ENCODE peak calls at places on chromosomes 6 and 20, in five cellular contexts. One of them, this sample, is unnamed.

GRCh38 chr6:19991176-19991575 is 154.0 kb downstream of the ID4 start:
- DNase-seq in left cardiac atrium: no peak
- DNase-seq in NCI-H774: no peak
- DNase-seq in NCI-H1092 treated with DMSO at 0.1 percent for 48 hours: no peak
- DNase-seq in endothelial cell: no peak
- DNase-seq in this sample: no peak

GRCh38 chr6:76043690-76044089 is 28.8 kb downstream of the IMPG1 start:
- DNase-seq in NCI-H774: no peak
- DNase-seq in endothelial cell: no peak
- DNase-seq in left cardiac atrium: no peak
- DNase-seq in NCI-H1092 treated with DMSO at 0.1 percent for 48 hours: no peak
- DNase-seq in this sample: no peak

GRCh38 chr20:34713194-34713943 is 9.2 kb downstream of the TP53INP2 start:
- DNase-seq in endothelial cell: no peak
- DNase-seq in NCI-H774: no peak
- DNase-seq in left cardiac atrium: no peak
- DNase-seq in NCI-H1092 treated with DMSO at 0.1 percent for 48 hours: no peak
- DNase-seq in this sample: peak; percentile 94

GRCh38 chr6:143325379-143326140 is 124.9 kb downstream of the ADAT2 start:
- DNase-seq in NCI-H774: no peak
- DNase-seq in endothelial cell: no peak
- DNase-seq in left cardiac atrium: no peak
- DNase-seq in NCI-H1092 treated with DMSO at 0.1 percent for 48 hours: no peak
- DNase-seq in this sample: peak; percentile 69

GRCh38 chr20:36394340-36394965 is 88.3 kb downstream of the DLGAP4 start:
- DNase-seq in endothelial cell: no peak
- DNase-seq in NCI-H1092 treated with DMSO at 0.1 percent for 48 hours: no peak
- DNase-seq in NCI-H774: no peak
- DNase-seq in left cardiac atrium: no peak
- DNase-seq in this sample: peak; percentile 72

GRCh38 chr20:18847226-18847625 is 33.6 kb downstream of the SCP2D1 start:
- DNase-seq in NCI-H774: no peak
- DNase-seq in endothelial cell: no peak
- DNase-seq in left cardiac atrium: no peak
- DNase-seq in NCI-H1092 treated with DMSO at 0.1 percent for 48 hours: no peak
- DNase-seq in this sample: no peak

GRCh38 chr6:101114703-101115102 is 233.6 kb upstream of the ASCC3 start:
- DNase-seq in NCI-H774: peak; percentile 76
- DNase-seq in left cardiac atrium: no peak
- DNase-seq in NCI-H1092 treated with DMSO at 0.1 percent for 48 hours: peak; percentile 81
- DNase-seq in endothelial cell: peak; percentile 8
- DNase-seq in this sample: no peak

GRCh38 chr6:52672422-52673025 is 1.6 kb downstream of the TMEM14A start:
- DNase-seq in left cardiac atrium: no peak
- DNase-seq in NCI-H1092 treated with DMSO at 0.1 percent for 48 hours: no peak
- DNase-seq in NCI-H774: no peak
- DNase-seq in endothelial cell: no peak
- DNase-seq in this sample: peak; percentile 78

GRCh38 chr20:40880063-40880715 is 148.4 kb upstream of the TOP1 start:
- DNase-seq in NCI-H774: no peak
- DNase-seq in left cardiac atrium: no peak
- DNase-seq in endothelial cell: no peak
- DNase-seq in NCI-H1092 treated with DMSO at 0.1 percent for 48 hours: no peak
- DNase-seq in this sample: no peak

GRCh38 chr6:105678516-105678915 is 275.6 kb upstream of the PREP start:
- DNase-seq in NCI-H774: no peak
- DNase-seq in NCI-H1092 treated with DMSO at 0.1 percent for 48 hours: no peak
- DNase-seq in endothelial cell: no peak
- DNase-seq in left cardiac atrium: no peak
- DNase-seq in this sample: no peak

GRCh38 chr6:33427585-33428218 is 7.8 kb downstream of the SYNGAP1 start:
- DNase-seq in NCI-H774: peak; percentile 40
- DNase-seq in left cardiac atrium: peak; percentile 64
- DNase-seq in endothelial cell: peak; percentile 54
- DNase-seq in NCI-H1092 treated with DMSO at 0.1 percent for 48 hours: no peak
- DNase-seq in this sample: peak; percentile 55

GRCh38 chr20:44720994-44721784 is 6.0 kb downstream of the CCN5 start:
- DNase-seq in endothelial cell: no peak
- DNase-seq in NCI-H1092 treated with DMSO at 0.1 percent for 48 hours: no peak
- DNase-seq in left cardiac atrium: peak; percentile 59
- DNase-seq in NCI-H774: no peak
- DNase-seq in this sample: peak; percentile 80

GRCh38 chr6:141484726-141485125 is 648.0 kb upstream of the GJE1 start:
- DNase-seq in left cardiac atrium: no peak
- DNase-seq in NCI-H774: no peak
- DNase-seq in endothelial cell: no peak
- DNase-seq in NCI-H1092 treated with DMSO at 0.1 percent for 48 hours: peak; percentile 12
- DNase-seq in this sample: peak; percentile 49

GRCh38 chr20:1807394-1807793 is 87.8 kb upstream of the SIRPA start:
- DNase-seq in NCI-H774: no peak
- DNase-seq in NCI-H1092 treated with DMSO at 0.1 percent for 48 hours: no peak
- DNase-seq in endothelial cell: no peak
- DNase-seq in left cardiac atrium: no peak
- DNase-seq in this sample: no peak

GRCh38 chr6:146851837-146852236 is 253.1 kb downstream of the ADGB start:
- DNase-seq in left cardiac atrium: no peak
- DNase-seq in NCI-H774: no peak
- DNase-seq in endothelial cell: no peak
- DNase-seq in NCI-H1092 treated with DMSO at 0.1 percent for 48 hours: no peak
- DNase-seq in this sample: peak; percentile 85

GRCh38 chr6:161261797-161262196 is 12.1 kb downstream of the AGPAT4 start:
- DNase-seq in endothelial cell: no peak
- DNase-seq in NCI-H774: no peak
- DNase-seq in left cardiac atrium: no peak
- DNase-seq in NCI-H1092 treated with DMSO at 0.1 percent for 48 hours: no peak
- DNase-seq in this sample: no peak

GRCh38 chr20:50029697-50030428 is 47.1 kb downstream of the SNAI1 start:
- DNase-seq in NCI-H774: no peak
- DNase-seq in left cardiac atrium: peak; percentile 88
- DNase-seq in endothelial cell: no peak
- DNase-seq in NCI-H1092 treated with DMSO at 0.1 percent for 48 hours: no peak
- DNase-seq in this sample: peak; percentile 78

GRCh38 chr20:6765469-6766058 is 1.9 kb upstream of the BMP2 start:
- DNase-seq in NCI-H774: peak; percentile 56
- DNase-seq in endothelial cell: no peak
- DNase-seq in left cardiac atrium: no peak
- DNase-seq in NCI-H1092 treated with DMSO at 0.1 percent for 48 hours: peak; percentile 84
- DNase-seq in this sample: peak; percentile 38

GRCh38 chr6:170130771-170131241 is 160.1 kb downstream of the DLL1 start:
- DNase-seq in NCI-H774: no peak
- DNase-seq in NCI-H1092 treated with DMSO at 0.1 percent for 48 hours: no peak
- DNase-seq in left cardiac atrium: no peak
- DNase-seq in endothelial cell: no peak
- DNase-seq in this sample: no peak

GRCh38 chr6:22147983-22148797 is 148.6 kb downstream of the PRL start:
- DNase-seq in NCI-H1092 treated with DMSO at 0.1 percent for 48 hours: peak; percentile 82
- DNase-seq in endothelial cell: no peak
- DNase-seq in NCI-H774: peak; percentile 71
- DNase-seq in left cardiac atrium: peak; percentile 25
- DNase-seq in this sample: peak; percentile 81

This sample was measured in Daoy.